ENCODE peak calls at places on chromosomes 6 and 20, in five cellular contexts. C is psoas muscle, V is A549, O is pancreas, X is IMR-90. Z is an unnamed sample.

GRCh38 chr6:34630040-34630439 is 66.5 kb downstream of the ILRUN start:
- DNase-seq in O (no peak), V (peak), X (peak), C (no peak), Z (peak)

GRCh38 chr6:4812068-4812467 is 35.9 kb downstream of the CDYL start:
- DNase-seq in C (no peak), X (no peak), V (no peak), O (no peak), Z (peak)

GRCh38 chr6:114194362-114195343 is 148.2 kb downstream of the HS3ST5 start:
- DNase-seq in V (no peak), O (no peak), X (peak), C (peak), Z (peak)

GRCh38 chr6:109506841-109507240 is 23.8 kb upstream of the ZBTB24 start:
- DNase-seq in C (no peak), V (no peak), X (no peak), O (no peak), Z (no peak)

GRCh38 chr6:73476722-73477121 is 15.2 kb downstream of the MTO1 start:
- DNase-seq in V (no peak), X (no peak), O (no peak), C (no peak), Z (no peak)

GRCh38 chr20:56278205-56278604 is 29.7 kb downstream of the MC3R start:
- DNase-seq in X (no peak), V (no peak), O (no peak), C (no peak), Z (no peak)

GRCh38 chr6:158060447-158061360 is 79.0 kb downstream of the SYNJ2 start:
- DNase-seq in C (peak), X (peak), O (peak), V (peak), Z (peak)

GRCh38 chr6:15922510-15923307 is 206.2 kb upstream of the MYLIP start:
- DNase-seq in C (no peak), V (no peak), O (no peak), X (no peak), Z (peak)

GRCh38 chr6:133945158-133945557 is 7.9 kb upstream of the TBPL1 start:
- DNase-seq in C (no peak), V (peak), O (no peak), X (peak), Z (peak)

GRCh38 chr6:70131528-70131927 is 171.4 kb downstream of the COL9A1 start:
- DNase-seq in C (no peak), V (no peak), X (no peak), O (no peak), Z (no peak)

GRCh38 chr6:83055366-83055964 is 10.2 kb downstream of the UBE3D start:
- DNase-seq in C (peak), V (peak), X (peak), O (peak), Z (peak)

GRCh38 chr6:148854086-148854485 is 107.3 kb downstream of the UST start:
- DNase-seq in O (no peak), C (no peak), X (no peak), V (no peak), Z (peak)

GRCh38 chr20:64129146-64129782 is 21.9 kb upstream of the NPBWR2 start:
- DNase-seq in O (no peak), C (no peak), X (no peak), V (no peak), Z (no peak)
- H3K4me3 ChIP-seq in O (no peak), C (no peak), X (no peak), V (no peak), Z (no peak)

GRCh38 chr20:32034581-32035397 is 17.3 kb upstream of the HCK start:
- DNase-seq in C (no peak), O (no peak), V (peak), X (no peak), Z (no peak)

GRCh38 chr20:32027653-32028052 is 17.4 kb downstream of the CCM2L start:
- DNase-seq in O (no peak), X (no peak), C (no peak), V (no peak), Z (no peak)

GRCh38 chr20:32029561-32029960 is 19.3 kb downstream of the CCM2L start:
- DNase-seq in O (no peak), C (no peak), X (no peak), V (no peak), Z (no peak)

GRCh38 chr20:32028647-32029372 is 18.6 kb downstream of the CCM2L start:
- DNase-seq in X (no peak), O (no peak), C (no peak), V (no peak), Z (no peak)

GRCh38 chr20:32031007-32031958 is 20.8 kb upstream of the HCK start:
- DNase-seq in C (peak), O (peak), X (peak), V (peak), Z (peak)
- H3K4me3 ChIP-seq in C (peak), O (peak), X (no peak), V (peak), Z (peak)

GRCh38 chr6:155315516-155315871 is 1.2 kb upstream of the TFB1M start:
- DNase-seq in C (no peak), O (no peak), V (no peak), X (no peak), Z (peak)
- H3K4me3 ChIP-seq in C (peak), O (peak), V (peak), X (no peak), Z (peak)

GRCh38 chr6:117906905-117907599 is at the start of gene SLC35F1:
- DNase-seq in V (peak), O (peak), C (peak), X (peak), Z (peak)

GRCh38 chr6:117909638-117910037 is 2.6 kb downstream of the SLC35F1 start:
- DNase-seq in X (no peak), V (no peak), C (no peak), O (no peak), Z (no peak)

GRCh38 chr6:117907600-117908245 is 659 bp downstream of the SLC35F1 start:
- DNase-seq in V (no peak), O (peak), X (no peak), C (peak), Z (no peak)

GRCh38 chr6:117906454-117906904 is 585 bp upstream of the SLC35F1 start:
- DNase-seq in V (no peak), O (no peak), C (no peak), X (no peak), Z (no peak)

GRCh38 chr6:117908246-117909107 is 1.4 kb downstream of the SLC35F1 start:
- DNase-seq in O (no peak), X (no peak), V (no peak), C (no peak), Z (no peak)
- H3K4me3 ChIP-seq in O (peak), X (no peak), V (peak), C (peak), Z (no peak)

GRCh38 chr6:150139533-150139932 is 3.3 kb upstream of the PPP1R14C start:
- DNase-seq in X (no peak), C (no peak), O (no peak), V (no peak), Z (no peak)
- H3K4me3 ChIP-seq in X (no peak), C (no peak), O (no peak), V (no peak), Z (no peak)

DNA sequence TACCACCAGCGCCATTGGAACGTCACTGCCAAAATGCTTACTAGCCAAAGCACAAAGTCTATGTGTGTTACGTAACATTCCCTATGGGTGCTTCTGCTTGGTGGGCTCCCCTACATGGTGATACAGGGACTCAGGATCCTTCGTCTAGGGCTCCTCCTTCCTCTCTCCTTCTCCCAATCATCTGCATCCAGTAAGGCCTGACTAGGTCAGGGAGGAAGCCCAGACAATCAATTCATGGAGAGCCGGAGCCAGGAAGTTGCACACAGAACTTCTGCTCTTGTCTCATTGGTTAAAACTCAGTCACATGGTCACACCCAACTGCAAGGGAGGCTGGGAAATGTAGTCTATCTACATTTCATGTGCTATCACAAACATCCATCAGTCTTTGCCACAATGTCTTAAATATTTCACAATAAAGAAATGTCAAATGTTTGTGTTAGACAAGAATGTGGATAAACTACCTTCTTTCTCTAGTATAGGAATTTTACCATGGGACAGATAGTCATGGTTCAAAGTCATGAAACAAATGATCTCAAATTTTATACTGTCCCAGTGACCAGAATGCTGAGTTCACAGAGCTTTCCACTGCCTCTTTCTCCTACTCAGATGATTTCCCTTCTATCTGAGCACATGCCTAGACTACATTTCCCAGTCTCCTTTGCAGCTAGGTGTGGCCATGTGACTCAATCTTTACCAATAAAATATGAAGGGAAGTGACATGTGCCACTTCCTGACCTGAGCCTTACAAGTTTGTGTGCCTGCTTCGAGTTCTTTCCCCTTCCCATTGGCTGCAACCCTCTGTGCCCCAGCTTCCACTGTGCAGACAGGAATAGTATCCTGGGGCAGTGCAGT is 9.3 kb upstream of the KCNK15 start:
- DNase-seq in O (peak), C (no peak), X (peak), V (peak), Z (peak)
- H3K4me3 ChIP-seq in O (no peak), C (no peak), X (no peak), V (no peak), Z (no peak)

GRCh38 chr20:41444821-41445220 is 78.2 kb upstream of the EMILIN3 start:
- DNase-seq in V (no peak), O (no peak), X (no peak), C (no peak), Z (no peak)

GRCh38 chr20:41452226-41452625 is 85.6 kb upstream of the EMILIN3 start:
- DNase-seq in X (no peak), O (no peak), V (no peak), C (no peak), Z (no peak)

GRCh38 chr20:41443667-41444066 is 77.0 kb upstream of the EMILIN3 start:
- DNase-seq in V (no peak), O (no peak), X (no peak), C (no peak), Z (no peak)

GRCh38 chr20:41446471-41446870 is 79.9 kb upstream of the EMILIN3 start:
- DNase-seq in O (no peak), C (no peak), X (no peak), V (no peak), Z (no peak)

DNA sequence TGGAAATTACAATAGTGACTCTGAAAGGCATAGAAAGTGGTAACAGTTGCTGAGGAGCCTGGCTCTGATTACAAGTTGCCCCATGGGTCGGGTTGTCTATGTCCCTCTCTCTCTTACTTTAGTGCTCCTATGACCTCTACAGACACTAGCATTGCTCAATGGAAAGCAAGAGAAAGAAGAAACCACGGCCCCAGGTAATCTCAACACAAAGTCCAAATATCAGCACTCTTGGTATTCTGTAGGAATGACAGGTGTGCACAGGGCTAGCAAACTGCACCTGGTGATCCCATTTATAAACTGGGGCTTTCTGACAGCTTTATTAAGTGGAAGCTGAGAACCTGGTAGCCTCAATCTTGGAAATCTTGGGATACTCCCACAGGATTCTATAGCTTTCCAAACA is 80.4 kb upstream of the EMILIN3 start:
- DNase-seq in V (no peak), C (no peak), O (no peak), X (no peak), Z (no peak)
- H3K4me3 ChIP-seq in V (no peak), C (no peak), O (no peak), X (no peak), Z (no peak)